ENCODE peak calls at places on chromosome 15, in ten cellular contexts. A is IMR-90, L is foreskin keratinocyte, H is MM.1S, M is mesendoderm, G is GM23248, D is BE2C, Y is tibial nerve, C is thyroid gland, E is thoracic aorta. K is an unnamed sample.

GRCh38 chr15:40894689-40895308 is 549 bp downstream of the VPS18 start:
- DNase-seq in A (peak; percentile 82), L (peak; percentile 42), H (peak; percentile 76), M (peak; percentile 95), G (peak; percentile 94), D (peak; percentile 77), Y (peak; percentile 45), C (peak; percentile 58), E (no peak), K (peak; percentile 65)

GRCh38 chr15:93485922-93486327 is 396.9 kb upstream of the RGMA start:
- DNase-seq in A (no peak), L (no peak), H (no peak), M (no peak), G (no peak), D (no peak), Y (peak; percentile 67), C (peak; percentile 10), E (no peak), K (peak; percentile 84)

GRCh38 chr15:49096090-49096750 is 50.0 kb upstream of the SECISBP2L start:
- DNase-seq in A (no peak), L (no peak), H (no peak), M (no peak), G (no peak), D (no peak), Y (no peak), C (no peak), E (no peak), K (no peak)

GRCh38 chr15:99682455-99682854 is 50.8 kb downstream of the LYSMD4 start:
- DNase-seq in A (peak; percentile 95), L (peak; percentile 39), H (no peak), M (no peak), G (peak; percentile 82), D (no peak), Y (no peak), C (no peak), E (no peak), K (no peak)

GRCh38 chr15:30649952-30650929 is 24.3 kb downstream of the ARHGAP11B start:
- DNase-seq in A (peak; percentile 80), L (no peak), H (no peak), M (peak; percentile 0), G (peak; percentile 41), D (no peak), Y (no peak), C (no peak), E (no peak), K (no peak)

GRCh38 chr15:99169769-99170311 is 65.0 kb downstream of the SYNM start:
- DNase-seq in A (peak; percentile 89), L (no peak), H (no peak), M (no peak), G (peak; percentile 76), D (no peak), Y (peak; percentile 46), C (peak; percentile 81), E (no peak), K (no peak)

GRCh38 chr15:66875588-66876422 is 173.8 kb downstream of the SMAD6 start:
- DNase-seq in A (peak; percentile 25), L (no peak), H (no peak), M (no peak), G (peak; percentile 34), D (no peak), Y (no peak), C (no peak), E (no peak), K (no peak)

GRCh38 chr15:27574541-27575054 is 524.5 kb downstream of the OCA2 start:
- DNase-seq in A (no peak), L (no peak), H (no peak), M (no peak), G (no peak), D (no peak), Y (no peak), C (no peak), E (no peak), K (no peak)

GRCh38 chr15:74129411-74130088 is 836 bp upstream of the ISLR2 start:
- DNase-seq in A (no peak), L (no peak), H (no peak), M (peak; percentile 64), G (peak; percentile 40), D (no peak), Y (no peak), C (no peak), E (no peak), K (no peak)

GRCh38 chr15:74128785-74129350 is 1.5 kb upstream of the ISLR2 start:
- DNase-seq in A (no peak), L (no peak), H (no peak), M (no peak), G (no peak), D (no peak), Y (no peak), C (no peak), E (no peak), K (no peak)

GRCh38 chr15:74127255-74127953 is 3.0 kb upstream of the ISLR2 start:
- DNase-seq in A (peak; percentile 75), L (peak; percentile 24), H (peak; percentile 77), M (peak; percentile 94), G (peak; percentile 92), D (peak; percentile 97), Y (peak; percentile 88), C (peak; percentile 85), E (peak; percentile 61), K (peak; percentile 89)

GRCh38 chr15:74130089-74130848 is at the start of gene ISLR2:
- DNase-seq in A (no peak), L (no peak), H (no peak), M (no peak), G (peak; percentile 52), D (peak; percentile 39), Y (no peak), C (no peak), E (no peak), K (no peak)

DNA sequence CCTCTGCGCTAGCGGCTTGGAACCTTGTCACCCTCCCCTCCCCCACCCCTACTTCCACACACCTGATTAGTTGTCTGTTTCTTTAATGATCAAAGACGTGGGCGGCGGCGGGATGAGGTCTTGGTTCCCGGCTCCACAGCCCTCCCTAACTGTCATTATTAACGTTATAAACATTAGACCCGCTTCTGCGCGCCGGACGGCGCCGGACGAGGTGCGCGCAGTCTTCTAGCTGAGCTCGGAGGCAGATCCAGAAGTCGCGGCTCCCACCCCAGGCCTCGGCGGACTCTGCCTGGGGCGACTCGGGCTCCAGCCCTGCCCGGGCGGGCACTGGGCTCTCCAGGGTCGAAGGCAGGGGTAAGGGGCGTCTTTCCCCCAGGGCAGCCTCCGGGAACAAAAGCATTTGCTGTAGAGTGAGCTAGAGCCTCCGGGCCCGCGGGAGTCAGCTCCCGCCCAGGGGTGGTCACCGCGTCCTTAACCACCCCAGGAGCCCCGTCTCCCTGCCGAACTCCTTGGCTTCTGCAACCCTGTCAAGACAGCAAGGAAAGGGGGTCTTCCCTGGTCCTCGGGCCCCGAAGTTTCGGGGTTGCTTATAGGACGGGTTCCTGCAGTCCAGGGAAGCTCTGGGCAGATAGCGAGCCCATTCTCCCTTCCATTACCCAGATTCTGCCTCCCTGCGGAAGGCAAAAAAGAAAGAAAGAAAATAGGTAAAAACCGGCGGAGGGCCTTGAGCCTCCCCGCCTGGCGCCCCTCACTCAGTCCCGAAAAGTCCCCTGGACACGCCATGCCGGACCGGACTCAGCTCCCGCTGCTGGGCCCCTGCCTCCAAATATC is 2.2 kb upstream of the ISLR2 start:
- DNase-seq in A (no peak), L (no peak), H (no peak), M (no peak), G (peak; percentile 63), D (peak; percentile 43), Y (no peak), C (no peak), E (no peak), K (no peak)
- H3K27me3 ChIP-seq in A (peaks cover 89% of the 10 kb centered on the region), L (peaks cover 99% of the 10 kb centered on the region), H (peaks cover 84% of the 10 kb centered on the region), M (peaks cover 41% of the 10 kb centered on the region), G (peaks cover 73% of the 10 kb centered on the region), D (no peaks in the 10 kb centered on the region), Y (no peaks in the 10 kb centered on the region), C (peaks cover 25% of the 10 kb centered on the region), E (peaks cover 34% of the 10 kb centered on the region), K (no peaks in the 10 kb centered on the region)

DNA sequence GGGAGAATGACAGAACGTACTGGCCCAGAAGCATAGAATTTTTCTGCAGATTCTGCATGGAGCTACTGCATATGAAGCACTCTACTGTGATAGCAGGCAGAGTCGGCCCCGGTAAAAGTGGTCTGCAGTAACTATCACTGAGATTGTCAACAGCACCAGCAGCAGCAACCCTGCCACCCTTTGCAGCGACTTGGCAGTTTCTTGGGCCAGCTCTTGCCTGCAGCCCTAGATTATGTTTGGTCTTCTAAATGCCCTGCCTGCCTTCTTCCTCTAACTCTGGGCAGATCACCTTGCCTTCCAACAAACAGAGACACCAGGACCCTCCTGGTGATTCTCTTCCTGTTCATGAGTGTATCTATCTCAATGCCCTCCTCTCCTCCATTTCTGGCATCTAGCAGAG is 129.1 kb upstream of the ABHD17C start:
- DNase-seq in A (no peak), L (no peak), H (no peak), M (no peak), G (no peak), D (no peak), Y (no peak), C (no peak), E (no peak), K (no peak)
- H3K27me3 ChIP-seq in A (no peaks in the 10 kb centered on the region), L (no peaks in the 10 kb centered on the region), H (no peaks in the 10 kb centered on the region), M (no peaks in the 10 kb centered on the region), G (no peaks in the 10 kb centered on the region), D (no peaks in the 10 kb centered on the region), Y (no peaks in the 10 kb centered on the region), C (no peaks in the 10 kb centered on the region), E (no peaks in the 10 kb centered on the region), K (no peaks in the 10 kb centered on the region)

GRCh38 chr15:63498815-63499549 is 5.4 kb upstream of the USP3 start:
- DNase-seq in A (no peak), L (no peak), H (no peak), M (no peak), G (peak; percentile 21), D (no peak), Y (no peak), C (no peak), E (no peak), K (no peak)
- H3K27me3 ChIP-seq in A (peaks cover 2% of the 10 kb centered on the region), L (peaks cover 19% of the 10 kb centered on the region), H (no peaks in the 10 kb centered on the region), M (peaks cover 3% of the 10 kb centered on the region), G (no peaks in the 10 kb centered on the region), D (no peaks in the 10 kb centered on the region), Y (no peaks in the 10 kb centered on the region), C (no peaks in the 10 kb centered on the region), E (no peaks in the 10 kb centered on the region), K (no peaks in the 10 kb centered on the region)

GRCh38 chr15:98154863-98155262 is 194.4 kb downstream of the ARRDC4 start:
- DNase-seq in A (peak; percentile 0), L (peak; percentile 97), H (no peak), M (peak; percentile 70), G (peak; percentile 91), D (peak; percentile 33), Y (no peak), C (no peak), E (no peak), K (no peak)

GRCh38 chr15:98151098-98151497 is 190.6 kb downstream of the ARRDC4 start:
- DNase-seq in A (no peak), L (no peak), H (no peak), M (no peak), G (no peak), D (no peak), Y (no peak), C (no peak), E (no peak), K (no peak)

GRCh38 chr15:98150084-98150483 is 189.6 kb downstream of the ARRDC4 start:
- DNase-seq in A (no peak), L (no peak), H (no peak), M (no peak), G (no peak), D (no peak), Y (no peak), C (no peak), E (no peak), K (no peak)

GRCh38 chr15:98147415-98147814 is 186.9 kb downstream of the ARRDC4 start:
- DNase-seq in A (no peak), L (no peak), H (no peak), M (no peak), G (no peak), D (no peak), Y (no peak), C (no peak), E (no peak), K (no peak)

GRCh38 chr15:98150531-98150930 is 190.0 kb downstream of the ARRDC4 start:
- DNase-seq in A (no peak), L (no peak), H (peak; percentile 18), M (no peak), G (no peak), D (no peak), Y (no peak), C (no peak), E (no peak), K (no peak)
- H3K27me3 ChIP-seq in A (no peaks in the 10 kb centered on the region), L (no peaks in the 10 kb centered on the region), H (no peaks in the 10 kb centered on the region), M (no peaks in the 10 kb centered on the region), G (no peaks in the 10 kb centered on the region), D (peaks cover 4% of the 10 kb centered on the region), Y (no peaks in the 10 kb centered on the region), C (no peaks in the 10 kb centered on the region), E (no peaks in the 10 kb centered on the region), K (no peaks in the 10 kb centered on the region)